ENCODE peak calls at places on chromosomes 6 and 20, in seven cellular contexts. Y, P, E, K, B, F and V are unnamed samples.

GRCh38 chr6:43981363-43981990 is 145.8 kb downstream of the MRPL14 start:
- DNase-seq in Y (no peak), P (no peak), E (no peak), K (no peak), B (no peak), F (no peak), V (no peak)

GRCh38 chr6:47672816-47673215 is 25.6 kb upstream of the ADGRF4 start:
- DNase-seq in Y (no peak), P (peak; percentile 75), E (no peak), K (no peak), B (no peak), F (peak; percentile 66), V (no peak)

GRCh38 chr6:2580996-2581395 is 169.7 kb downstream of the MYLK4 start:
- DNase-seq in Y (no peak), P (peak; percentile 37), E (no peak), K (no peak), B (no peak), F (no peak), V (no peak)

GRCh38 chr20:22339091-22339881 is 245.1 kb downstream of the FOXA2 start:
- DNase-seq in Y (no peak), P (peak; percentile 39), E (peak; percentile 63), K (peak; percentile 71), B (peak; percentile 45), F (peak; percentile 65), V (peak; percentile 67)

GRCh38 chr20:59748555-59749292 is 144.4 kb downstream of the PHACTR3 start:
- DNase-seq in Y (no peak), P (no peak), E (peak; percentile 19), K (no peak), B (peak; percentile 19), F (no peak), V (no peak)

GRCh38 chr20:38202153-38202981 is 37.3 kb upstream of the TGM2 start:
- DNase-seq in Y (no peak), P (no peak), E (no peak), K (no peak), B (no peak), F (no peak), V (no peak)

GRCh38 chr6:48474764-48475674 is 364.0 kb upstream of the PTCHD4 start:
- DNase-seq in Y (no peak), P (no peak), E (no peak), K (no peak), B (no peak), F (peak; percentile 67), V (no peak)

GRCh38 chr6:142374965-142375733 is 73.3 kb downstream of the ADGRG6 start:
- DNase-seq in Y (no peak), P (no peak), E (peak; percentile 83), K (peak; percentile 26), B (no peak), F (peak; percentile 74), V (no peak)

GRCh38 chr6:10957414-10957886 is 70.6 kb downstream of the SYCP2L start:
- DNase-seq in Y (no peak), P (peak; percentile 79), E (no peak), K (no peak), B (no peak), F (no peak), V (no peak)

GRCh38 chr6:1286972-1287600 is 24.8 kb upstream of the FOXQ1 start:
- DNase-seq in Y (no peak), P (peak; percentile 66), E (peak; percentile 87), K (no peak), B (peak; percentile 64), F (peak; percentile 99), V (no peak)

GRCh38 chr6:113969888-113970807 is 800 bp downstream of the HDAC2 start:
- DNase-seq in Y (peak; percentile 74), P (no peak), E (peak; percentile 35), K (peak; percentile 58), B (peak; percentile 68), F (peak; percentile 32), V (peak; percentile 35)

GRCh38 chr6:150229775-150230561 is 87.1 kb downstream of the PPP1R14C start:
- DNase-seq in Y (no peak), P (no peak), E (peak; percentile 56), K (no peak), B (no peak), F (peak; percentile 85), V (no peak)

GRCh38 chr20:87372-87771 is at the start of gene DEFB125:
- DNase-seq in Y (no peak), P (no peak), E (no peak), K (no peak), B (no peak), F (no peak), V (no peak)

GRCh38 chr6:36642913-36643817 is 35.3 kb upstream of the CDKN1A start:
- DNase-seq in Y (peak; percentile 89), P (peak; percentile 94), E (peak; percentile 90), K (no peak), B (peak; percentile 95), F (peak; percentile 77), V (peak; percentile 82)

GRCh38 chr6:44064089-44064947 is 62.9 kb downstream of the MRPL14 start:
- DNase-seq in Y (no peak), P (no peak), E (peak; percentile 100), K (no peak), B (peak; percentile 34), F (peak; percentile 99), V (no peak)

GRCh38 chr6:52984247-52984646 is 10.8 kb downstream of the GSTA4 start:
- DNase-seq in Y (no peak), P (no peak), E (no peak), K (no peak), B (no peak), F (peak; percentile 33), V (no peak)
- H3K4me3 ChIP-seq in Y (no peak overlapping the region), P (no peak overlapping the region), E (no peak overlapping the region), K (no peak overlapping the region), B (no peak overlapping the region), F (no peak overlapping the region), V (no peak overlapping the region)

DNA sequence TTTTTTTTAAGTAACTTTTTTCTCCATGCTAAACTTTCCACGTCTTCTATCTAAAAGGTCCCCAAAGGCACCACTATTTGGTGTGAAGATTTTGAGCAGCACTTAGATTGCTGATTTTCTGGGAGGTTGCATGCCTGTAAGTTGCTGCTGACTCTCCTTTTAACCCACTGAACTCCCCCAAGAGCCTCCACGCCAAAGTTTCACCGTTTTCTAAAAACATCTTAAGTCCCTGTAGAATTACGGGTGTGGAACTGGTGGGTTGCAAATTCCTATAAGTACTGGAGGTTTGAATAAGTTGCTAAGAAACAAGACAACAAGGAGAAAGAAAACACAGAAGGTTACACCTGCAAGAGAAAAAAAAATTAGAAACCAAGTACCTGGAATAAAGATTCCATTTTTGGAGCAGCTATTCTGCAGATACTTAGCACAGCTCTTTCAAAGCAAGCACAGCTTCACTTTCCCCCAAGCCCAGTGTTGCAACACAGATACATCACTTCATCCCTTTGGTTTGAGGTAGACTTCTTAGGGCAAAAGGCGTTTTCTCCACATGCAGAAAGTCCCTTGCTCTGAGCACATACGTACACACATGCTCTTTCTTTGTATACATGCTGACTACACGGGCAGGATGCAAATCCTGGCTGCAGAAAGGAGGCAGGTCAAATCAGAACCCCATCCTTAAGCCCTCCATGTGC is 5.0 kb downstream of the JAG1 start:
- DNase-seq in Y (no peak), P (no peak), E (no peak), K (no peak), B (no peak), F (no peak), V (no peak)
- H3K4me1 ChIP-seq in Y (peaks cover 36% of the 10 kb centered on the region), P (peaks cover 89% of the 10 kb centered on the region), E (peaks cover 12% of the 10 kb centered on the region), K (peaks cover 49% of the 10 kb centered on the region), B (peaks cover 15% of the 10 kb centered on the region), F (peaks cover 63% of the 10 kb centered on the region), V (peaks cover 33% of the 10 kb centered on the region)

DNA sequence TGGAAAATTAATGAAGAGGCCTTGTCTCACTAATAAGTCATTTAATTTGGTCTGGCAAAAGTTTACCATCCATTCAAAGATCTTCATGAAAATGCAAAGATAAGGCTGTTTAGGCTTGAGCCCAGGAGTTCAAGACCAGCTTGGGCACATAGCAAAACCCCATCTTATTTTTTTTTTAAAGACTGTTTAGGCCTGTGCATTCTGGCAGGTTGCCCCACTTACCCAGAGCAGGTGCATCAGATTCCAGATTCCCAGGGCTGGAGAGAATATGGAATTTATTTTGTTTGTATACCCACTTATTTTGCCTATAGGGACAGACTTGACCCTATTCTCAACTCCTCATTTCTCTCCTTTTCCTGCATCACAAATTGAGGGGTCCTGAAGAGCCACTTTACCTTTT is 5.7 kb downstream of the FOXO3 start:
- DNase-seq in Y (no peak), P (no peak), E (no peak), K (no peak), B (no peak), F (no peak), V (no peak)
- H3K4me3 ChIP-seq in Y (peak overlapping the region; percentile 76), P (peak overlapping the region; percentile 85), E (no peak overlapping the region), K (no peak overlapping the region), B (no peak overlapping the region), F (no peak overlapping the region), V (no peak overlapping the region)

GRCh38 chr20:33816191-33816590 is 5.0 kb downstream of the CHMP4B start:
- DNase-seq in Y (no peak), P (no peak), E (no peak), K (no peak), B (no peak), F (no peak), V (no peak)

GRCh38 chr20:33812673-33813462 is 1.7 kb downstream of the CHMP4B start:
- DNase-seq in Y (no peak), P (no peak), E (no peak), K (no peak), B (no peak), F (peak; percentile 31), V (no peak)

GRCh38 chr20:33817411-33817810 is 6.3 kb downstream of the CHMP4B start:
- DNase-seq in Y (no peak), P (no peak), E (peak; percentile 18), K (no peak), B (no peak), F (no peak), V (no peak)

GRCh38 chr20:33814238-33814712 is 3.1 kb downstream of the CHMP4B start:
- DNase-seq in Y (no peak), P (no peak), E (peak; percentile 18), K (no peak), B (peak; percentile 65), F (no peak), V (no peak)

DNA sequence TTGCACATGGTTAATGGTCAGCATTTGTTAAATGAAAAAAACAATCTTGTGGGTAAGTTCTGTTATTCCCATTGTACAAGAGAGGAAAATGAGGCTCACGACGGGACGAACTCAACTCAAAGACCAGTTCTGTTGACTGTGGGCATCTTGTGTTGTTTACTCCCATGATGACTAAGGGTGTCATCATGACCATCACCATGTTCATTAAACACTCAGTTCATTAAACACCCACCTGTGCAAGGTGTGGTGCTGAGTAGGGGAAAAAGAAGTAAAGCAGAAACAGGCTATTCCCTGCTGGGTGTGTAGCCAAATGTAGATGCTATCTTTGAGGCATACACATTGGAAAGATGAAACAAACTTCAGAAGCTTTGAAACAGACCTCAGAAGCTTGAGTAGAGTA is 4.5 kb downstream of the CHMP4B start:
- DNase-seq in Y (no peak), P (no peak), E (no peak), K (no peak), B (no peak), F (no peak), V (no peak)
- H3K4me1 ChIP-seq in Y (peaks cover 60% of the 10 kb centered on the region), P (peaks cover 77% of the 10 kb centered on the region), E (peaks cover 9% of the 10 kb centered on the region), K (peaks cover 6% of the 10 kb centered on the region), B (peaks cover 20% of the 10 kb centered on the region), F (peaks cover 8% of the 10 kb centered on the region), V (peaks cover 6% of the 10 kb centered on the region)